ENCODE peak calls at places on chromosomes 11 and 22, in six cellular contexts. One of them, this sample, is unnamed.

GRCh38 chr11:102564110-102564509 is 33.6 kb upstream of the MMP7 start:
- DNase-seq in H1: no peak
- DNase-seq in K562: peak
- DNase-seq in HCT116: peak
- DNase-seq in GM12878: no peak
- DNase-seq in HepG2: peak
- DNase-seq in this sample: no peak

GRCh38 chr22:42270178-42270511 is 308 bp downstream of the TCF20 start:
- DNase-seq in H1: peak
- DNase-seq in K562: peak
- DNase-seq in HCT116: peak
- DNase-seq in GM12878: no peak
- DNase-seq in HepG2: no peak
- DNase-seq in this sample: no peak

GRCh38 chr11:44467413-44467812 is 98.0 kb upstream of the CD82 start:
- DNase-seq in H1: no peak
- DNase-seq in K562: no peak
- DNase-seq in HCT116: no peak
- DNase-seq in GM12878: no peak
- DNase-seq in HepG2: no peak
- DNase-seq in this sample: no peak

GRCh38 chr11:96112192-96113099 is 188.5 kb upstream of the MTMR2 start:
- DNase-seq in H1: no peak
- DNase-seq in K562: no peak
- DNase-seq in HCT116: no peak
- DNase-seq in GM12878: peak
- DNase-seq in HepG2: no peak
- DNase-seq in this sample: no peak

GRCh38 chr11:88384004-88384677 is 46.6 kb upstream of the CTSC start:
- DNase-seq in H1: no peak
- DNase-seq in K562: no peak
- DNase-seq in HCT116: peak
- DNase-seq in GM12878: no peak
- DNase-seq in HepG2: no peak
- DNase-seq in this sample: no peak

GRCh38 chr22:36194971-36195370 is 6.6 kb downstream of the APOL4 start:
- DNase-seq in H1: peak
- DNase-seq in K562: peak
- DNase-seq in HCT116: peak
- DNase-seq in GM12878: no peak
- DNase-seq in HepG2: peak
- DNase-seq in this sample: peak

GRCh38 chr11:57920971-57921370 is 102.7 kb upstream of the OR9Q1 start:
- DNase-seq in H1: no peak
- DNase-seq in K562: no peak
- DNase-seq in HCT116: no peak
- DNase-seq in GM12878: no peak
- DNase-seq in HepG2: no peak
- DNase-seq in this sample: no peak

GRCh38 chr22:20009018-20009482 is 7.6 kb downstream of the ARVCF start:
- DNase-seq in H1: no peak
- DNase-seq in K562: no peak
- DNase-seq in HCT116: no peak
- DNase-seq in GM12878: no peak
- DNase-seq in HepG2: no peak
- DNase-seq in this sample: no peak

GRCh38 chr11:8098361-8098760 is 17.4 kb downstream of the TUB start:
- DNase-seq in H1: no peak
- DNase-seq in K562: no peak
- DNase-seq in HCT116: no peak
- DNase-seq in GM12878: no peak
- DNase-seq in HepG2: no peak
- DNase-seq in this sample: no peak

GRCh38 chr22:46579751-46580449 is 40.3 kb upstream of the GRAMD4 start:
- DNase-seq in H1: no peak
- DNase-seq in K562: no peak
- DNase-seq in HCT116: no peak
- DNase-seq in GM12878: no peak
- DNase-seq in HepG2: no peak
- DNase-seq in this sample: no peak

GRCh38 chr22:50189184-50189848 is 3.6 kb downstream of the TRABD start:
- DNase-seq in H1: no peak
- DNase-seq in K562: peak
- DNase-seq in HCT116: no peak
- DNase-seq in GM12878: no peak
- DNase-seq in HepG2: no peak
- DNase-seq in this sample: no peak
- H3K4me3 ChIP-seq in H1: no peak
- H3K4me3 ChIP-seq in K562: no peak
- H3K4me3 ChIP-seq in HCT116: no peak
- H3K4me3 ChIP-seq in GM12878: peak
- H3K4me3 ChIP-seq in HepG2: no peak
- H3K4me3 ChIP-seq in this sample: no peak

GRCh38 chr11:45657496-45658260 is 7.7 kb downstream of the CHST1 start:
- DNase-seq in H1: no peak
- DNase-seq in K562: no peak
- DNase-seq in HCT116: no peak
- DNase-seq in GM12878: no peak
- DNase-seq in HepG2: no peak
- DNase-seq in this sample: no peak

GRCh38 chr11:45660717-45661416 is 4.6 kb downstream of the CHST1 start:
- DNase-seq in H1: no peak
- DNase-seq in K562: no peak
- DNase-seq in HCT116: no peak
- DNase-seq in GM12878: no peak
- DNase-seq in HepG2: no peak
- DNase-seq in this sample: no peak

GRCh38 chr11:45658292-45658991 is 7.0 kb downstream of the CHST1 start:
- DNase-seq in H1: peak
- DNase-seq in K562: peak
- DNase-seq in HCT116: no peak
- DNase-seq in GM12878: no peak
- DNase-seq in HepG2: peak
- DNase-seq in this sample: peak

GRCh38 chr11:45659818-45660160 is 5.6 kb downstream of the CHST1 start:
- DNase-seq in H1: no peak
- DNase-seq in K562: no peak
- DNase-seq in HCT116: no peak
- DNase-seq in GM12878: no peak
- DNase-seq in HepG2: no peak
- DNase-seq in this sample: no peak

DNA sequence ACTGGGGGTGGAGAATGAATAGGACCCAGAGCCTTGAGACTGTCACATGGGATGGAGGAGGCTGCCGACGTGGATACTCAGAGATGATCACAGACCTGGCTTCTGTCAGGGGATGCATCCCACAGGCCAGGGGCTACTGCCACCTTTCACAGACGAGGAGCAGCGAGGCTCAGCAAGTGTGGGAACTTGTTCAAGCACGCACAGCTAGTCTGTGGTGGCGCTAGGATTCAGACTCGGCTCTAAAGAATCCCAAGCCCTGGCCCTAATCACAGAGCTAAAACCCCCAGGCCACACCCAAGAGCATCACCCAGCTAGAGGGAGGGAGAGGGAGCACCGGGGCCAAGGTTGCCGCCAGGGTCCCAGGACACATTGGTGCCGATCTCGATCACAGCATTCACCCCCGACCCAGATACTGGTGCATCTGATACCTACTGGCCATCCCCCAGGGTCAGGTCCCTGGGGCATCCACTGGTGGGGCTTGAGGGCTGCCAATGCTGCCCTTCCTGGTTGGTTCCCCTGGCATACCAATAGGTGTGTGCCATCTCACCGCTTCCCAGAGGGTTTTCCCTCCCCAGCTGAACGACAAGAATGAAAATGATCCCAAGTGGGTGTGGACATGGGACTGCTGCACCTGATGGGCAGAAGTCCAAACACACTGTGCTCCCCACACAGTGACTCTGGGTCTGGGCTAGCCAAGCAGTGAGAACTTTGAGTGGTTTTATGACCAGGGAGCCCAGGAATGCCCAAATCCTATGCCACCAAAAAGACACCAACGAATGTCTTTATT is 6.2 kb downstream of the CHST1 start:
- DNase-seq in H1: no peak
- DNase-seq in K562: no peak
- DNase-seq in HCT116: no peak
- DNase-seq in GM12878: no peak
- DNase-seq in HepG2: no peak
- DNase-seq in this sample: no peak
- TF ChIP-seq ZNF274 in H1: no peak
- TF ChIP-seq ZNF274 in K562: no peak
- TF ChIP-seq ZNF274 in HCT116: no peak
- TF ChIP-seq ZNF274 in GM12878: no peak
- TF ChIP-seq ZNF274 in HepG2: no peak
- TF ChIP-seq ZNF274 in this sample: no peak

DNA sequence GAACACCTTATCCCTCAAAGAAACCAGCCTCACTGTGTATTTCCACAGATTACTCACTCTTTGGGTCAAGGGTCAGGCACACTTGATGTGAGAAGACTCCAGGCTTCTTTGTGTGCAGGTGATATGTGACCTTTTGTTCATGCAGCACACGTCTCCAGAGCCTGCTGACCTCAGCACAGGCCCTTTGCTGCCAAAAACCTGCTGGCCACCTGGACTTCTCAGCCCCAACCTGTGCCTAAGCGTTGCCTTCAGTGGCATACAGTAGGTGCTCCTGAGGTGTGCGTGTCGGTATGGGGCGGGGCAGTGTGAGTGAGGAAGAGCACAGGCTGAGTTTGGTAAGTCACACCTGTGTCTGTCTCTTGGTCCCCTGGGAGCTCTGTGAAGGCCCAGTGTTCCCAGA is 58.1 kb downstream of the WNT11 start:
- DNase-seq in H1: no peak
- DNase-seq in K562: no peak
- DNase-seq in HCT116: no peak
- DNase-seq in GM12878: no peak
- DNase-seq in HepG2: no peak
- DNase-seq in this sample: no peak
- H3K9ac ChIP-seq in H1: no peak
- H3K9ac ChIP-seq in K562: no peak
- H3K9ac ChIP-seq in HCT116: no peak
- H3K9ac ChIP-seq in GM12878: no peak
- H3K9ac ChIP-seq in HepG2: no peak
- H3K9ac ChIP-seq in this sample: no peak

DNA sequence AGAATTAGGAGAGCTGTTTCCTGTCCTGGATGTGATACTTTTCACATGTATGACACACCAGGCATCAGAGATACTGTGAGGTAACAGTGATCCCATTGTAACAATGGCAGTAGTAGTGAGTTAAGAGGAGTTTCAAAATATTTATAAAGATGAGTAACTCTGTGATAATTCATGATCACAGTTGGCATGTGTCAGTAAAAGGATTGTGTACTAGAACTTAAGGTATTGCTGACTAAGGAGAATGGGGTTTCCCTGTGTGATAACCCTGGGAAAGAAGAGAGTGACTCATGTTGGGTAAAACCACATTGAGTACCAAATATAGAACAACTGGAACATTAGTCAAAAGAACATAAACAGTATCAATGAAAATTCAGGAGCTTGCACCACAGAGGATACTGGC is 22.9 kb upstream of the SLC5A1 start:
- DNase-seq in H1: no peak
- DNase-seq in K562: no peak
- DNase-seq in HCT116: peak
- DNase-seq in GM12878: no peak
- DNase-seq in HepG2: peak
- DNase-seq in this sample: no peak
- H3K4me3 ChIP-seq in H1: no peak
- H3K4me3 ChIP-seq in K562: no peak
- H3K4me3 ChIP-seq in HCT116: no peak
- H3K4me3 ChIP-seq in GM12878: no peak
- H3K4me3 ChIP-seq in HepG2: no peak
- H3K4me3 ChIP-seq in this sample: no peak

GRCh38 chr11:35352107-35352888 is 67.1 kb downstream of the SLC1A2 start:
- DNase-seq in H1: no peak
- DNase-seq in K562: peak
- DNase-seq in HCT116: no peak
- DNase-seq in GM12878: no peak
- DNase-seq in HepG2: no peak
- DNase-seq in this sample: no peak

GRCh38 chr11:35357893-35358292 is 61.5 kb downstream of the SLC1A2 start:
- DNase-seq in H1: no peak
- DNase-seq in K562: no peak
- DNase-seq in HCT116: no peak
- DNase-seq in GM12878: no peak
- DNase-seq in HepG2: no peak
- DNase-seq in this sample: no peak

GRCh38 chr11:35349897-35350296 is 69.5 kb downstream of the SLC1A2 start:
- DNase-seq in H1: no peak
- DNase-seq in K562: no peak
- DNase-seq in HCT116: no peak
- DNase-seq in GM12878: no peak
- DNase-seq in HepG2: no peak
- DNase-seq in this sample: no peak

GRCh38 chr11:35355102-35355749 is 64.1 kb downstream of the SLC1A2 start:
- DNase-seq in H1: no peak
- DNase-seq in K562: no peak
- DNase-seq in HCT116: no peak
- DNase-seq in GM12878: no peak
- DNase-seq in HepG2: no peak
- DNase-seq in this sample: no peak

GRCh38 chr11:35354644-35355043 is 64.7 kb downstream of the SLC1A2 start:
- DNase-seq in H1: no peak
- DNase-seq in K562: no peak
- DNase-seq in HCT116: no peak
- DNase-seq in GM12878: no peak
- DNase-seq in HepG2: no peak
- DNase-seq in this sample: no peak
- TF ChIP-seq ZNF274 in H1: no peak
- TF ChIP-seq ZNF274 in K562: no peak
- TF ChIP-seq ZNF274 in HCT116: no peak
- TF ChIP-seq ZNF274 in GM12878: no peak
- TF ChIP-seq ZNF274 in HepG2: no peak
- TF ChIP-seq ZNF274 in this sample: no peak

GRCh38 chr11:69915151-69915500 is 95.9 kb upstream of the FGF3 start:
- DNase-seq in H1: no peak
- DNase-seq in K562: no peak
- DNase-seq in HCT116: no peak
- DNase-seq in GM12878: no peak
- DNase-seq in HepG2: no peak
- DNase-seq in this sample: no peak
- H3K9ac ChIP-seq in H1: no peak
- H3K9ac ChIP-seq in K562: no peak
- H3K9ac ChIP-seq in HCT116: peak
- H3K9ac ChIP-seq in GM12878: no peak
- H3K9ac ChIP-seq in HepG2: no peak
- H3K9ac ChIP-seq in this sample: no peak

GRCh38 chr22:50189849-50190181 is 4.1 kb downstream of the TRABD start:
- DNase-seq in H1: no peak
- DNase-seq in K562: no peak
- DNase-seq in HCT116: no peak
- DNase-seq in GM12878: no peak
- DNase-seq in HepG2: no peak
- DNase-seq in this sample: no peak
- H3K4me3 ChIP-seq in H1: no peak
- H3K4me3 ChIP-seq in K562: peak
- H3K4me3 ChIP-seq in HCT116: peak
- H3K4me3 ChIP-seq in GM12878: peak
- H3K4me3 ChIP-seq in HepG2: no peak
- H3K4me3 ChIP-seq in this sample: no peak

DNA sequence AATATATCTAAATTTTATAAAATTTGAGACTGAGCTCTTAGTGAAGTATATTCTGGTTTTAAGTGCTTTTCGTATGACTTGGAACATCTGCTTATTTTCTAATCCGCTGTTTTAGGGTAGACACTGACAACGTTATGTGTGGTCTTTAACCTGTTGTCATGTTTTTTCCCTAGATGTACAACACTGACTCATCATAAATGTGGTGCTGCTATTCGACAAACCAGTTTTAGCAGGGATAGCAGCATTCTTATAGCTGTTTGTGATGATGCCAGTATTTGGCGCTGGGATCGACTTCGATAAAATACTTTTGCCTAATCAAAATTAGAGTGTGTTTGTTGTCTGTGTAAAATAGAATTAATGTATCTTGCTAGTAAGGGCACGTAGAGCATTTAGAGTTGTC is 23.8 kb upstream of the HIKESHI start:
- DNase-seq in H1: no peak
- DNase-seq in K562: no peak
- DNase-seq in HCT116: no peak
- DNase-seq in GM12878: no peak
- DNase-seq in HepG2: no peak
- DNase-seq in this sample: no peak
- TF ChIP-seq ZNF274 in H1: no peak
- TF ChIP-seq ZNF274 in K562: no peak
- TF ChIP-seq ZNF274 in HCT116: no peak
- TF ChIP-seq ZNF274 in GM12878: no peak
- TF ChIP-seq ZNF274 in HepG2: no peak
- TF ChIP-seq ZNF274 in this sample: no peak